ENCODE peak calls at places on chromosomes 11 and 22, in ten cellular contexts. One of them, this sample, is unnamed.

GRCh38 chr11:16511109-16511806 is 154.9 kb upstream of the SOX6 start:
- DNase-seq in T-helper 1 cell: no peak
- DNase-seq in activated CD4-positive, alpha-beta T cell treated with anti-CD3 and anti-CD28 coated beads, Interleukin-2, amount 50 U/mL, for 1 hour: no peak
- DNase-seq in left colon: no peak
- DNase-seq in posterior cingulate gyrus: no peak
- DNase-seq in H9: no peak
- DNase-seq in stimulated activated CD4-positive, alpha-beta T cell treated with anti-CD3 and anti-CD28 coated beads, Interleukin-1b, Interleukin-23, amount 100 ng/mL, for 4 hours: no peak
- DNase-seq in adrenal gland: no peak
- DNase-seq in NCI-H1105: peak
- DNase-seq in neural crest cell: no peak
- DNase-seq in this sample: no peak

GRCh38 chr11:128903248-128904041 is 12.3 kb downstream of the KCNJ5 start:
- DNase-seq in T-helper 1 cell: no peak
- DNase-seq in activated CD4-positive, alpha-beta T cell treated with anti-CD3 and anti-CD28 coated beads, Interleukin-2, amount 50 U/mL, for 1 hour: no peak
- DNase-seq in left colon: peak
- DNase-seq in posterior cingulate gyrus: no peak
- DNase-seq in H9: peak
- DNase-seq in stimulated activated CD4-positive, alpha-beta T cell treated with anti-CD3 and anti-CD28 coated beads, Interleukin-1b, Interleukin-23, amount 100 ng/mL, for 4 hours: no peak
- DNase-seq in adrenal gland: peak
- DNase-seq in NCI-H1105: no peak
- DNase-seq in neural crest cell: no peak
- DNase-seq in this sample: peak

GRCh38 chr11:16605440-16605970 is 132.9 kb upstream of the C11orf58 start:
- DNase-seq in T-helper 1 cell: no peak
- DNase-seq in activated CD4-positive, alpha-beta T cell treated with anti-CD3 and anti-CD28 coated beads, Interleukin-2, amount 50 U/mL, for 1 hour: no peak
- DNase-seq in left colon: no peak
- DNase-seq in posterior cingulate gyrus: no peak
- DNase-seq in H9: peak
- DNase-seq in stimulated activated CD4-positive, alpha-beta T cell treated with anti-CD3 and anti-CD28 coated beads, Interleukin-1b, Interleukin-23, amount 100 ng/mL, for 4 hours: no peak
- DNase-seq in adrenal gland: no peak
- DNase-seq in NCI-H1105: peak
- DNase-seq in neural crest cell: peak
- DNase-seq in this sample: peak

GRCh38 chr22:23225724-23226496 is 45.6 kb downstream of the BCR start:
- DNase-seq in T-helper 1 cell: peak
- DNase-seq in activated CD4-positive, alpha-beta T cell treated with anti-CD3 and anti-CD28 coated beads, Interleukin-2, amount 50 U/mL, for 1 hour: peak
- DNase-seq in left colon: peak
- DNase-seq in posterior cingulate gyrus: no peak
- DNase-seq in H9: no peak
- DNase-seq in stimulated activated CD4-positive, alpha-beta T cell treated with anti-CD3 and anti-CD28 coated beads, Interleukin-1b, Interleukin-23, amount 100 ng/mL, for 4 hours: no peak
- DNase-seq in adrenal gland: no peak
- DNase-seq in NCI-H1105: no peak
- DNase-seq in neural crest cell: no peak
- DNase-seq in this sample: peak

GRCh38 chr11:124405611-124406010 is 6.8 kb upstream of the OR8B3 start:
- DNase-seq in T-helper 1 cell: no peak
- DNase-seq in activated CD4-positive, alpha-beta T cell treated with anti-CD3 and anti-CD28 coated beads, Interleukin-2, amount 50 U/mL, for 1 hour: no peak
- DNase-seq in left colon: no peak
- DNase-seq in posterior cingulate gyrus: no peak
- DNase-seq in H9: no peak
- DNase-seq in stimulated activated CD4-positive, alpha-beta T cell treated with anti-CD3 and anti-CD28 coated beads, Interleukin-1b, Interleukin-23, amount 100 ng/mL, for 4 hours: no peak
- DNase-seq in adrenal gland: no peak
- DNase-seq in NCI-H1105: no peak
- DNase-seq in neural crest cell: no peak
- DNase-seq in this sample: no peak

GRCh38 chr22:43828711-43829447 is 16.8 kb upstream of the EFCAB6 start:
- DNase-seq in T-helper 1 cell: no peak
- DNase-seq in activated CD4-positive, alpha-beta T cell treated with anti-CD3 and anti-CD28 coated beads, Interleukin-2, amount 50 U/mL, for 1 hour: no peak
- DNase-seq in left colon: no peak
- DNase-seq in posterior cingulate gyrus: no peak
- DNase-seq in H9: peak
- DNase-seq in stimulated activated CD4-positive, alpha-beta T cell treated with anti-CD3 and anti-CD28 coated beads, Interleukin-1b, Interleukin-23, amount 100 ng/mL, for 4 hours: no peak
- DNase-seq in adrenal gland: no peak
- DNase-seq in NCI-H1105: no peak
- DNase-seq in neural crest cell: no peak
- DNase-seq in this sample: peak

GRCh38 chr11:73275381-73275750 is 3.2 kb downstream of the P2RY6 start:
- DNase-seq in T-helper 1 cell: no peak
- DNase-seq in activated CD4-positive, alpha-beta T cell treated with anti-CD3 and anti-CD28 coated beads, Interleukin-2, amount 50 U/mL, for 1 hour: no peak
- DNase-seq in left colon: no peak
- DNase-seq in posterior cingulate gyrus: no peak
- DNase-seq in H9: peak
- DNase-seq in stimulated activated CD4-positive, alpha-beta T cell treated with anti-CD3 and anti-CD28 coated beads, Interleukin-1b, Interleukin-23, amount 100 ng/mL, for 4 hours: no peak
- DNase-seq in adrenal gland: no peak
- DNase-seq in NCI-H1105: no peak
- DNase-seq in neural crest cell: no peak
- DNase-seq in this sample: peak

GRCh38 chr11:96188625-96189006 is 154.4 kb downstream of the MAML2 start:
- DNase-seq in T-helper 1 cell: peak
- DNase-seq in activated CD4-positive, alpha-beta T cell treated with anti-CD3 and anti-CD28 coated beads, Interleukin-2, amount 50 U/mL, for 1 hour: no peak
- DNase-seq in left colon: no peak
- DNase-seq in posterior cingulate gyrus: no peak
- DNase-seq in H9: no peak
- DNase-seq in stimulated activated CD4-positive, alpha-beta T cell treated with anti-CD3 and anti-CD28 coated beads, Interleukin-1b, Interleukin-23, amount 100 ng/mL, for 4 hours: no peak
- DNase-seq in adrenal gland: no peak
- DNase-seq in NCI-H1105: no peak
- DNase-seq in neural crest cell: no peak
- DNase-seq in this sample: no peak

GRCh38 chr11:8242480-8243280 is 21.0 kb downstream of the LMO1 start:
- DNase-seq in T-helper 1 cell: no peak
- DNase-seq in activated CD4-positive, alpha-beta T cell treated with anti-CD3 and anti-CD28 coated beads, Interleukin-2, amount 50 U/mL, for 1 hour: no peak
- DNase-seq in left colon: no peak
- DNase-seq in posterior cingulate gyrus: no peak
- DNase-seq in H9: peak
- DNase-seq in stimulated activated CD4-positive, alpha-beta T cell treated with anti-CD3 and anti-CD28 coated beads, Interleukin-1b, Interleukin-23, amount 100 ng/mL, for 4 hours: no peak
- DNase-seq in adrenal gland: no peak
- DNase-seq in NCI-H1105: no peak
- DNase-seq in neural crest cell: no peak
- DNase-seq in this sample: no peak

GRCh38 chr11:29310016-29310415 is 706.8 kb downstream of the KCNA4 start:
- DNase-seq in T-helper 1 cell: no peak
- DNase-seq in activated CD4-positive, alpha-beta T cell treated with anti-CD3 and anti-CD28 coated beads, Interleukin-2, amount 50 U/mL, for 1 hour: no peak
- DNase-seq in left colon: no peak
- DNase-seq in posterior cingulate gyrus: no peak
- DNase-seq in H9: no peak
- DNase-seq in stimulated activated CD4-positive, alpha-beta T cell treated with anti-CD3 and anti-CD28 coated beads, Interleukin-1b, Interleukin-23, amount 100 ng/mL, for 4 hours: no peak
- DNase-seq in adrenal gland: no peak
- DNase-seq in NCI-H1105: no peak
- DNase-seq in neural crest cell: no peak
- DNase-seq in this sample: no peak

GRCh38 chr11:59918987-59919589 is 19.1 kb upstream of the OOSP1 start:
- DNase-seq in T-helper 1 cell: peak
- DNase-seq in activated CD4-positive, alpha-beta T cell treated with anti-CD3 and anti-CD28 coated beads, Interleukin-2, amount 50 U/mL, for 1 hour: no peak
- DNase-seq in left colon: no peak
- DNase-seq in posterior cingulate gyrus: no peak
- DNase-seq in H9: no peak
- DNase-seq in stimulated activated CD4-positive, alpha-beta T cell treated with anti-CD3 and anti-CD28 coated beads, Interleukin-1b, Interleukin-23, amount 100 ng/mL, for 4 hours: no peak
- DNase-seq in adrenal gland: no peak
- DNase-seq in NCI-H1105: no peak
- DNase-seq in neural crest cell: peak
- DNase-seq in this sample: no peak

GRCh38 chr11:110801328-110801727 is 89.1 kb upstream of the ARHGAP20 start:
- DNase-seq in T-helper 1 cell: no peak
- DNase-seq in activated CD4-positive, alpha-beta T cell treated with anti-CD3 and anti-CD28 coated beads, Interleukin-2, amount 50 U/mL, for 1 hour: no peak
- DNase-seq in left colon: no peak
- DNase-seq in posterior cingulate gyrus: no peak
- DNase-seq in H9: no peak
- DNase-seq in stimulated activated CD4-positive, alpha-beta T cell treated with anti-CD3 and anti-CD28 coated beads, Interleukin-1b, Interleukin-23, amount 100 ng/mL, for 4 hours: no peak
- DNase-seq in adrenal gland: peak
- DNase-seq in NCI-H1105: no peak
- DNase-seq in neural crest cell: no peak
- DNase-seq in this sample: no peak

GRCh38 chr22:45336971-45337431 is 27.3 kb downstream of the FAM118A start:
- DNase-seq in T-helper 1 cell: no peak
- DNase-seq in activated CD4-positive, alpha-beta T cell treated with anti-CD3 and anti-CD28 coated beads, Interleukin-2, amount 50 U/mL, for 1 hour: no peak
- DNase-seq in left colon: peak
- DNase-seq in posterior cingulate gyrus: peak
- DNase-seq in H9: no peak
- DNase-seq in stimulated activated CD4-positive, alpha-beta T cell treated with anti-CD3 and anti-CD28 coated beads, Interleukin-1b, Interleukin-23, amount 100 ng/mL, for 4 hours: no peak
- DNase-seq in adrenal gland: peak
- DNase-seq in NCI-H1105: peak
- DNase-seq in neural crest cell: no peak
- DNase-seq in this sample: peak

GRCh38 chr11:28833670-28834069 is 725.5 kb downstream of the METTL15 start:
- DNase-seq in T-helper 1 cell: no peak
- DNase-seq in activated CD4-positive, alpha-beta T cell treated with anti-CD3 and anti-CD28 coated beads, Interleukin-2, amount 50 U/mL, for 1 hour: no peak
- DNase-seq in left colon: no peak
- DNase-seq in posterior cingulate gyrus: no peak
- DNase-seq in H9: no peak
- DNase-seq in stimulated activated CD4-positive, alpha-beta T cell treated with anti-CD3 and anti-CD28 coated beads, Interleukin-1b, Interleukin-23, amount 100 ng/mL, for 4 hours: no peak
- DNase-seq in adrenal gland: no peak
- DNase-seq in NCI-H1105: no peak
- DNase-seq in neural crest cell: no peak
- DNase-seq in this sample: no peak

GRCh38 chr11:65452806-65453490 is 30.4 kb downstream of the NEAT1 start:
- DNase-seq in T-helper 1 cell: no peak
- DNase-seq in activated CD4-positive, alpha-beta T cell treated with anti-CD3 and anti-CD28 coated beads, Interleukin-2, amount 50 U/mL, for 1 hour: no peak
- DNase-seq in left colon: no peak
- DNase-seq in posterior cingulate gyrus: no peak
- DNase-seq in H9: no peak
- DNase-seq in stimulated activated CD4-positive, alpha-beta T cell treated with anti-CD3 and anti-CD28 coated beads, Interleukin-1b, Interleukin-23, amount 100 ng/mL, for 4 hours: no peak
- DNase-seq in adrenal gland: peak
- DNase-seq in NCI-H1105: no peak
- DNase-seq in neural crest cell: no peak
- DNase-seq in this sample: no peak

GRCh38 chr11:70247710-70248072 is 22.8 kb upstream of the PPFIA1 start:
- DNase-seq in T-helper 1 cell: no peak
- DNase-seq in activated CD4-positive, alpha-beta T cell treated with anti-CD3 and anti-CD28 coated beads, Interleukin-2, amount 50 U/mL, for 1 hour: no peak
- DNase-seq in left colon: no peak
- DNase-seq in posterior cingulate gyrus: no peak
- DNase-seq in H9: no peak
- DNase-seq in stimulated activated CD4-positive, alpha-beta T cell treated with anti-CD3 and anti-CD28 coated beads, Interleukin-1b, Interleukin-23, amount 100 ng/mL, for 4 hours: no peak
- DNase-seq in adrenal gland: peak
- DNase-seq in NCI-H1105: no peak
- DNase-seq in neural crest cell: no peak
- DNase-seq in this sample: no peak

GRCh38 chr22:22618448-22618847 is 26.0 kb upstream of the GGTLC2 start:
- DNase-seq in T-helper 1 cell: no peak
- DNase-seq in activated CD4-positive, alpha-beta T cell treated with anti-CD3 and anti-CD28 coated beads, Interleukin-2, amount 50 U/mL, for 1 hour: no peak
- DNase-seq in left colon: no peak
- DNase-seq in posterior cingulate gyrus: no peak
- DNase-seq in H9: no peak
- DNase-seq in stimulated activated CD4-positive, alpha-beta T cell treated with anti-CD3 and anti-CD28 coated beads, Interleukin-1b, Interleukin-23, amount 100 ng/mL, for 4 hours: no peak
- DNase-seq in adrenal gland: no peak
- DNase-seq in NCI-H1105: no peak
- DNase-seq in neural crest cell: no peak
- DNase-seq in this sample: no peak

GRCh38 chr11:122165972-122166371 is 50.0 kb upstream of the BLID start:
- DNase-seq in T-helper 1 cell: no peak
- DNase-seq in activated CD4-positive, alpha-beta T cell treated with anti-CD3 and anti-CD28 coated beads, Interleukin-2, amount 50 U/mL, for 1 hour: no peak
- DNase-seq in left colon: no peak
- DNase-seq in posterior cingulate gyrus: no peak
- DNase-seq in H9: no peak
- DNase-seq in stimulated activated CD4-positive, alpha-beta T cell treated with anti-CD3 and anti-CD28 coated beads, Interleukin-1b, Interleukin-23, amount 100 ng/mL, for 4 hours: no peak
- DNase-seq in adrenal gland: no peak
- DNase-seq in NCI-H1105: no peak
- DNase-seq in neural crest cell: no peak
- DNase-seq in this sample: no peak

GRCh38 chr11:126405906-126406305 is 50.4 kb downstream of the ST3GAL4 start:
- DNase-seq in T-helper 1 cell: no peak
- DNase-seq in activated CD4-positive, alpha-beta T cell treated with anti-CD3 and anti-CD28 coated beads, Interleukin-2, amount 50 U/mL, for 1 hour: no peak
- DNase-seq in left colon: peak
- DNase-seq in posterior cingulate gyrus: no peak
- DNase-seq in H9: no peak
- DNase-seq in stimulated activated CD4-positive, alpha-beta T cell treated with anti-CD3 and anti-CD28 coated beads, Interleukin-1b, Interleukin-23, amount 100 ng/mL, for 4 hours: no peak
- DNase-seq in adrenal gland: no peak
- DNase-seq in NCI-H1105: no peak
- DNase-seq in neural crest cell: no peak
- DNase-seq in this sample: no peak

GRCh38 chr11:33867566-33867965 is 24.3 kb downstream of the LMO2 start:
- DNase-seq in T-helper 1 cell: no peak
- DNase-seq in activated CD4-positive, alpha-beta T cell treated with anti-CD3 and anti-CD28 coated beads, Interleukin-2, amount 50 U/mL, for 1 hour: no peak
- DNase-seq in left colon: no peak
- DNase-seq in posterior cingulate gyrus: no peak
- DNase-seq in H9: no peak
- DNase-seq in stimulated activated CD4-positive, alpha-beta T cell treated with anti-CD3 and anti-CD28 coated beads, Interleukin-1b, Interleukin-23, amount 100 ng/mL, for 4 hours: no peak
- DNase-seq in adrenal gland: no peak
- DNase-seq in NCI-H1105: no peak
- DNase-seq in neural crest cell: no peak
- DNase-seq in this sample: no peak

This sample was measured in lower leg skin.